ENCODE peak calls at places on chromosomes 12 and 14, in six cellular contexts. B, V, O, R, M and T are unnamed samples.

GRCh38 chr12:96416033-96416790 is 16.0 kb upstream of the CDK17 start:
- DNase-seq in B (no peak), M (no peak), R (no peak), O (no peak), V (peak; percentile 96), T (no peak)

GRCh38 chr14:50064993-50065392 is 51.4 kb downstream of the VCPKMT start:
- DNase-seq in R (no peak), M (no peak), B (no peak), V (peak; percentile 20), O (no peak), T (peak; percentile 46)

GRCh38 chr12:106027286-106027685 is 111.5 kb downstream of the NUAK1 start:
- DNase-seq in R (no peak), B (no peak), M (no peak), V (no peak), O (no peak), T (no peak)

GRCh38 chr12:7966558-7966957 is 30.6 kb upstream of the SLC2A3 start:
- DNase-seq in V (peak; percentile 2), M (no peak), O (no peak), R (no peak), B (no peak), T (no peak)

GRCh38 chr12:114448618-114448933 is 42.6 kb upstream of the TBX5 start:
- DNase-seq in R (no peak), B (no peak), M (no peak), O (no peak), V (no peak), T (no peak)

GRCh38 chr12:124036117-124037109 is 63.4 kb downstream of the ZNF664 start:
- DNase-seq in M (no peak), O (peak; percentile 69), R (peak; percentile 37), V (peak; percentile 54), B (no peak), T (no peak)

GRCh38 chr14:93775744-93776143 is 12.5 kb downstream of the PRIMA1 start:
- DNase-seq in R (no peak), O (no peak), V (no peak), M (no peak), B (no peak), T (no peak)

GRCh38 chr12:68455676-68456345 is 123.6 kb upstream of the MDM1 start:
- DNase-seq in B (no peak), O (no peak), M (no peak), R (no peak), V (no peak), T (no peak)

GRCh38 chr12:42385341-42385841 is 59.4 kb downstream of the PPHLN1 start:
- DNase-seq in O (no peak), R (no peak), V (no peak), B (no peak), M (no peak), T (no peak)

GRCh38 chr12:38113991-38114390 is 202.6 kb upstream of the ALG10B start:
- DNase-seq in R (no peak), M (no peak), B (no peak), V (peak; percentile 0), O (no peak), T (no peak)

GRCh38 chr12:57135487-57135886 is 7.2 kb downstream of the LRP1 start:
- DNase-seq in V (no peak), B (no peak), O (no peak), R (no peak), M (no peak), T (no peak)

GRCh38 chr12:119803391-119803791 is 73.7 kb downstream of the CIT start:
- DNase-seq in B (peak; percentile 24), V (no peak), R (peak; percentile 12), M (no peak), O (peak; percentile 53), T (no peak)

GRCh38 chr14:64912256-64912655 is 2.0 kb upstream of the CHURC1 start:
- DNase-seq in V (no peak), R (no peak), O (no peak), M (no peak), B (no peak), T (no peak)

GRCh38 chr14:103020271-103020910 is 37.0 kb downstream of the CDC42BPB start:
- DNase-seq in O (no peak), V (no peak), B (no peak), R (no peak), M (no peak), T (no peak)

GRCh38 chr14:23704890-23705289 is 68.7 kb downstream of the DHRS2 start:
- DNase-seq in O (no peak), V (peak; percentile 44), R (no peak), B (no peak), M (no peak), T (no peak)

GRCh38 chr12:111218499-111218898 is 150.4 kb downstream of the PHETA1 start:
- DNase-seq in M (no peak), R (no peak), B (no peak), V (no peak), O (no peak), T (no peak)

GRCh38 chr12:13691598-13691997 is 289.8 kb downstream of the GRIN2B start:
- DNase-seq in B (no peak), M (no peak), O (peak; percentile 34), V (no peak), R (no peak), T (no peak)

GRCh38 chr14:99628832-99629618 is 15.9 kb upstream of the HHIPL1 start:
- DNase-seq in V (peak; percentile 82), M (peak; percentile 88), B (no peak), R (peak; percentile 74), O (peak; percentile 48), T (peak; percentile 63)

GRCh38 chr12:47397664-47398281 is 308.1 kb downstream of the RPAP3 start:
- DNase-seq in O (no peak), B (no peak), R (peak; percentile 12), M (no peak), V (peak; percentile 93), T (peak; percentile 84)

GRCh38 chr12:10847701-10848100 is 1.6 kb downstream of the PRR4 start:
- DNase-seq in V (no peak), R (no peak), M (no peak), O (no peak), B (no peak), T (no peak)

GRCh38 chr12:89051065-89051677 is 301.1 kb downstream of the DUSP6 start:
- DNase-seq in V (peak; percentile 79), M (no peak), O (peak; percentile 66), B (no peak), R (peak; percentile 40), T (peak; percentile 44)

GRCh38 chr14:35234007-35234406 is 58.2 kb upstream of the PSMA6 start:
- DNase-seq in R (no peak), V (no peak), B (peak; percentile 26), M (no peak), O (no peak), T (no peak)

GRCh38 chr14:31300296-31300695 is 92.7 kb upstream of the HECTD1 start:
- DNase-seq in V (peak; percentile 34), R (no peak), M (no peak), B (no peak), O (no peak), T (no peak)

GRCh38 chr14:68787235-68787727 is 5.6 kb downstream of the ZFP36L1 start:
- DNase-seq in R (no peak), O (peak; percentile 58), V (no peak), M (no peak), B (no peak), T (no peak)

GRCh38 chr12:94875525-94875924 is 128.0 kb downstream of the NDUFA12 start:
- DNase-seq in R (peak; percentile 28), M (no peak), O (no peak), V (peak; percentile 41), B (no peak), T (peak; percentile 58)

GRCh38 chr12:125065753-125066570 is 727 bp downstream of the AACS start:
- DNase-seq in R (no peak), M (no peak), B (no peak), O (no peak), V (peak; percentile 9), T (no peak)

GRCh38 chr14:63770187-63770807 is 42.4 kb upstream of the SGPP1 start:
- DNase-seq in R (peak; percentile 50), V (peak; percentile 73), M (no peak), B (peak; percentile 30), O (peak; percentile 43), T (peak; percentile 33)

GRCh38 chr12:92560713-92561542 is 141.9 kb upstream of the PLEKHG7 start:
- DNase-seq in M (no peak), B (no peak), V (no peak), O (no peak), R (no peak), T (no peak)

GRCh38 chr12:3367750-3368444 is 123.1 kb upstream of the PRMT8 start:
- DNase-seq in M (no peak), R (no peak), B (no peak), V (no peak), O (no peak), T (no peak)

GRCh38 chr14:22391908-22392307 is 197.1 kb downstream of the DAD1 start:
- DNase-seq in V (peak; percentile 71), R (peak; percentile 52), M (peak; percentile 69), B (peak; percentile 63), O (peak; percentile 56), T (peak; percentile 81)

GRCh38 chr14:65949711-65950516 is 536.3 kb upstream of the CCDC196 start:
- DNase-seq in B (no peak), R (peak; percentile 17), O (no peak), V (peak; percentile 28), M (peak; percentile 73), T (peak; percentile 43)

GRCh38 chr12:75944097-75944904 is 87.3 kb downstream of the PHLDA1 start:
- DNase-seq in V (peak; percentile 99), R (no peak), B (peak; percentile 86), M (no peak), O (peak; percentile 22), T (peak; percentile 93)

GRCh38 chr12:52203126-52203921 is 11.5 kb upstream of the KRT80 start:
- DNase-seq in O (no peak), V (peak; percentile 84), R (peak; percentile 43), M (no peak), B (no peak), T (peak; percentile 90)

GRCh38 chr12:108302471-108303311 is 36.4 kb downstream of the CMKLR1 start:
- DNase-seq in B (no peak), M (peak; percentile 91), V (peak; percentile 50), O (no peak), R (no peak), T (peak; percentile 97)

GRCh38 chr14:24238527-24239037 is 3.8 kb downstream of the TINF2 start:
- DNase-seq in V (peak; percentile 61), M (no peak), B (no peak), R (no peak), O (no peak), T (no peak)

GRCh38 chr12:125188912-125189881 is 124.0 kb downstream of the AACS start:
- DNase-seq in B (no peak), V (no peak), M (no peak), O (no peak), R (no peak), T (no peak)

GRCh38 chr14:104550849-104551728 is 28.5 kb upstream of the C14orf180 start:
- DNase-seq in O (peak; percentile 1), M (peak; percentile 40), B (no peak), V (no peak), R (no peak), T (no peak)

GRCh38 chr14:68553326-68553725 is 239.5 kb downstream of the ZFP36L1 start:
- DNase-seq in B (no peak), O (no peak), R (no peak), M (no peak), V (no peak), T (no peak)

GRCh38 chr12:62346817-62347216 is 86.6 kb downstream of the USP15 start:
- DNase-seq in B (no peak), V (peak; percentile 17), O (no peak), R (no peak), M (no peak), T (no peak)

GRCh38 chr12:107775093-107775721 is 703 bp downstream of the ASCL4 start:
- DNase-seq in R (no peak), V (no peak), B (no peak), M (no peak), O (no peak), T (no peak)